ENCODE peak calls at places on chromosomes 12 and 14, in nine cellular contexts. L is neuronal stem cell; U is cardiac fibroblast; M is A549; J is activated T-helper 9 cell treated with anti-CD3 and anti-CD28 coated beads, Interleukin-2, amount 50 U/mL, for 16 hours; T is stimulated activated CD4-positive, alpha-beta T cell treated with anti-CD3 and anti-CD28 coated beads, Interleukin-2, amount 100 ng/mL, for 24 hours; C is activated T-helper 1 cell treated with Interleukin-2 at 50 U/mL for 16 hours; N is SW480; Y is cardiac muscle cell. E is an unnamed sample.

GRCh38 chr12:103799504-103800251 is 41.4 kb downstream of the NT5DC3 start:
- DNase-seq in L (no peak), U (peak), M (peak), J (no peak), T (no peak), C (no peak), N (no peak), Y (peak), E (no peak)

GRCh38 chr14:49879683-49880204 is 13.1 kb upstream of the ARF6 start:
- DNase-seq in L (no peak), U (peak), M (peak), J (no peak), T (peak), C (no peak), N (peak), Y (peak), E (peak)

GRCh38 chr12:89838846-89839245 is 130.2 kb upstream of the ATP2B1 start:
- DNase-seq in L (no peak), U (no peak), M (no peak), J (no peak), T (no peak), C (no peak), N (no peak), Y (no peak), E (no peak)

GRCh38 chr14:90409209-90409730 is 12.4 kb downstream of the CALM1 start:
- DNase-seq in L (no peak), U (peak), M (peak), J (no peak), T (no peak), C (no peak), N (no peak), Y (peak), E (no peak)

GRCh38 chr12:42588981-42589464 is 523 bp downstream of the PRICKLE1 start:
- DNase-seq in L (peak), U (peak), M (peak), J (no peak), T (no peak), C (no peak), N (peak), Y (peak), E (no peak)

GRCh38 chr12:49505672-49506071 is 33.2 kb upstream of the KCNH3 start:
- DNase-seq in L (no peak), U (peak), M (no peak), J (no peak), T (no peak), C (no peak), N (no peak), Y (peak), E (no peak)

GRCh38 chr12:12786716-12787601 is 1.5 kb downstream of the APOLD1 start:
- DNase-seq in L (peak), U (peak), M (peak), J (peak), T (peak), C (peak), N (peak), Y (peak), E (no peak)

GRCh38 chr12:121345151-121345810 is 6.9 kb downstream of the ANAPC5 start:
- DNase-seq in L (no peak), U (no peak), M (no peak), J (no peak), T (no peak), C (no peak), N (no peak), Y (no peak), E (no peak)